ENCODE peak calls at places on chromosomes 16 and 17, in nine cellular contexts. M is HEK293T; O is mesendoderm; E is HTR-8/SVneo; K is renal cortical epithelial cell; D is CD4-positive, alpha-beta T cell; H is WTC11; W is NCI-H510A treated with DMSO at 0.1 percent for 48 hours; A is GM23248. T is an unnamed sample.

GRCh38 chr17:77881545-77881944 is 77.0 kb upstream of the TNRC6C start:
- DNase-seq in M (no peak), O (peak), E (no peak), K (no peak), D (peak), H (no peak), W (peak), A (peak), T (peak)

GRCh38 chr17:39737761-39738567 is at the start of gene GRB7:
- DNase-seq in M (no peak), O (peak), E (no peak), K (peak), D (no peak), H (peak), W (peak), A (no peak), T (peak)

GRCh38 chr17:75652934-75653549 is 13.9 kb downstream of the RECQL5 start:
- DNase-seq in M (peak), O (peak), E (peak), K (no peak), D (no peak), H (peak), W (peak), A (peak), T (peak)

GRCh38 chr17:3590768-3591167 is 18.4 kb downstream of the TRPV1 start:
- DNase-seq in M (no peak), O (no peak), E (no peak), K (no peak), D (no peak), H (no peak), W (no peak), A (no peak), T (no peak)

GRCh38 chr17:29973005-29973404 is 31.6 kb downstream of the EFCAB5 start:
- DNase-seq in M (no peak), O (no peak), E (no peak), K (no peak), D (no peak), H (no peak), W (no peak), A (no peak), T (no peak)

GRCh38 chr16:57299009-57299718 is 14.7 kb upstream of the PLLP start:
- DNase-seq in M (peak), O (no peak), E (peak), K (peak), D (peak), H (peak), W (peak), A (peak), T (peak)

GRCh38 chr16:89407282-89407924 is 83.0 kb downstream of the ANKRD11 start:
- DNase-seq in M (no peak), O (peak), E (no peak), K (no peak), D (no peak), H (no peak), W (no peak), A (no peak), T (no peak)

GRCh38 chr17:72387969-72388368 is 267.1 kb downstream of the SOX9 start:
- DNase-seq in M (no peak), O (no peak), E (no peak), K (no peak), D (no peak), H (no peak), W (no peak), A (no peak), T (no peak)

GRCh38 chr16:69443809-69444611 is 19.6 kb downstream of the CYB5B start:
- DNase-seq in M (no peak), O (no peak), E (no peak), K (no peak), D (no peak), H (no peak), W (no peak), A (peak), T (no peak)

GRCh38 chr17:65431116-65431515 is 130.3 kb downstream of the AXIN2 start:
- DNase-seq in M (no peak), O (no peak), E (no peak), K (no peak), D (no peak), H (no peak), W (no peak), A (no peak), T (no peak)

GRCh38 chr17:50290074-50290702 is 15.9 kb downstream of the TMEM92 start:
- DNase-seq in M (no peak), O (peak), E (peak), K (peak), D (no peak), H (no peak), W (no peak), A (peak), T (peak)

GRCh38 chr16:70522216-70523000 is 946 bp downstream of the COG4 start:
- DNase-seq in M (no peak), O (no peak), E (no peak), K (no peak), D (no peak), H (no peak), W (no peak), A (no peak), T (no peak)

GRCh38 chr16:66746682-66747081 is 4.7 kb downstream of the DYNC1LI2 start:
- DNase-seq in M (no peak), O (no peak), E (no peak), K (peak), D (no peak), H (no peak), W (no peak), A (peak), T (no peak)

T was measured in left kidney.